ENCODE peak calls at places on chromosome 16, in four cellular contexts. One of them, this sample, is unnamed.

GRCh38 chr16:29678691-29679267 is at the start of gene QPRT:
- DNase-seq in H54: peak
- DNase-seq in cardiac muscle cell: peak
- DNase-seq in left colon: peak
- DNase-seq in this sample: no peak

GRCh38 chr16:56538331-56538730 is 18.5 kb upstream of the BBS2 start:
- DNase-seq in H54: no peak
- DNase-seq in cardiac muscle cell: no peak
- DNase-seq in left colon: no peak
- DNase-seq in this sample: no peak

GRCh38 chr16:80909720-80910119 is 97.0 kb downstream of the CMC2 start:
- DNase-seq in H54: no peak
- DNase-seq in cardiac muscle cell: no peak
- DNase-seq in left colon: no peak
- DNase-seq in this sample: peak

GRCh38 chr16:19095699-19096098 is 18.1 kb upstream of the ITPRIPL2 start:
- DNase-seq in H54: no peak
- DNase-seq in cardiac muscle cell: no peak
- DNase-seq in left colon: no peak
- DNase-seq in this sample: no peak

GRCh38 chr16:11715246-11715947 is 27.3 kb downstream of the TXNDC11 start:
- DNase-seq in H54: no peak
- DNase-seq in cardiac muscle cell: no peak
- DNase-seq in left colon: no peak
- DNase-seq in this sample: no peak

GRCh38 chr16:84761448-84762368 is 58.1 kb upstream of the CRISPLD2 start:
- DNase-seq in H54: no peak
- DNase-seq in cardiac muscle cell: no peak
- DNase-seq in left colon: no peak
- DNase-seq in this sample: no peak

GRCh38 chr16:58588406-58588805 is 41.2 kb downstream of the CNOT1 start:
- DNase-seq in H54: no peak
- DNase-seq in cardiac muscle cell: no peak
- DNase-seq in left colon: no peak
- DNase-seq in this sample: no peak

GRCh38 chr16:88619859-88620655 is 18.3 kb upstream of the IL17C start:
- DNase-seq in H54: no peak
- DNase-seq in cardiac muscle cell: no peak
- DNase-seq in left colon: no peak
- DNase-seq in this sample: no peak

GRCh38 chr16:11740567-11740966 is 2.1 kb downstream of the TXNDC11 start:
- DNase-seq in H54: no peak
- DNase-seq in cardiac muscle cell: no peak
- DNase-seq in left colon: no peak
- DNase-seq in this sample: no peak

GRCh38 chr16:64137976-64138375 is 983.9 kb downstream of the CDH11 start:
- DNase-seq in H54: no peak
- DNase-seq in cardiac muscle cell: no peak
- DNase-seq in left colon: no peak
- DNase-seq in this sample: no peak

GRCh38 chr16:626787-627457 is 3.9 kb upstream of the WFIKKN1 start:
- DNase-seq in H54: peak
- DNase-seq in cardiac muscle cell: peak
- DNase-seq in left colon: no peak
- DNase-seq in this sample: no peak

GRCh38 chr16:75288596-75289120 is 37.2 kb upstream of the BCAR1 start:
- DNase-seq in H54: no peak
- DNase-seq in cardiac muscle cell: no peak
- DNase-seq in left colon: no peak
- DNase-seq in this sample: no peak

GRCh38 chr16:53892155-53892554 is 188.2 kb downstream of the FTO start:
- DNase-seq in H54: no peak
- DNase-seq in cardiac muscle cell: peak
- DNase-seq in left colon: no peak
- DNase-seq in this sample: no peak

GRCh38 chr16:1063728-1064127 is 8.8 kb upstream of the SSTR5 start:
- DNase-seq in H54: no peak
- DNase-seq in cardiac muscle cell: no peak
- DNase-seq in left colon: no peak
- DNase-seq in this sample: no peak

GRCh38 chr16:75567911-75568310 is 1.7 kb downstream of the GABARAPL2 start:
- DNase-seq in H54: no peak
- DNase-seq in cardiac muscle cell: no peak
- DNase-seq in left colon: no peak
- DNase-seq in this sample: no peak

GRCh38 chr16:72426416-72426815 is 254.5 kb upstream of the PMFBP1 start:
- DNase-seq in H54: no peak
- DNase-seq in cardiac muscle cell: no peak
- DNase-seq in left colon: no peak
- DNase-seq in this sample: no peak

GRCh38 chr16:57788252-57788841 is 13.9 kb downstream of the KIFC3 start:
- DNase-seq in H54: no peak
- DNase-seq in cardiac muscle cell: no peak
- DNase-seq in left colon: no peak
- DNase-seq in this sample: no peak

GRCh38 chr16:89047331-89048086 is 46.1 kb upstream of the ACSF3 start:
- DNase-seq in H54: no peak
- DNase-seq in cardiac muscle cell: no peak
- DNase-seq in left colon: no peak
- DNase-seq in this sample: no peak

GRCh38 chr16:88639231-88640038 is 1.1 kb downstream of the IL17C start:
- DNase-seq in H54: no peak
- DNase-seq in cardiac muscle cell: no peak
- DNase-seq in left colon: peak
- DNase-seq in this sample: no peak

GRCh38 chr16:68629315-68629900 is 15.7 kb upstream of the CDH3 start:
- DNase-seq in H54: no peak
- DNase-seq in cardiac muscle cell: no peak
- DNase-seq in left colon: no peak
- DNase-seq in this sample: no peak

GRCh38 chr16:30885196-30885595 is 8.7 kb downstream of the BCL7C start:
- DNase-seq in H54: no peak
- DNase-seq in cardiac muscle cell: no peak
- DNase-seq in left colon: no peak
- DNase-seq in this sample: no peak

GRCh38 chr16:899678-900060 is 71.1 kb downstream of the LMF1 start:
- DNase-seq in H54: no peak
- DNase-seq in cardiac muscle cell: no peak
- DNase-seq in left colon: no peak
- DNase-seq in this sample: no peak

GRCh38 chr16:14321542-14321941 is 250.4 kb downstream of the MRTFB start:
- DNase-seq in H54: no peak
- DNase-seq in cardiac muscle cell: no peak
- DNase-seq in left colon: no peak
- DNase-seq in this sample: no peak

GRCh38 chr16:73405851-73406250 is 357.9 kb upstream of the ZFHX3 start:
- DNase-seq in H54: no peak
- DNase-seq in cardiac muscle cell: no peak
- DNase-seq in left colon: no peak
- DNase-seq in this sample: no peak

GRCh38 chr16:25192096-25192495 is 24.7 kb upstream of the AQP8 start:
- DNase-seq in H54: peak
- DNase-seq in cardiac muscle cell: no peak
- DNase-seq in left colon: no peak
- DNase-seq in this sample: no peak